ENCODE peak calls at places on chromosomes 2 and 18, in eight cellular contexts. One of them, this sample, is unnamed.

GRCh38 chr2:201344663-201345366 is 12.3 kb downstream of the FLACC1 start:
- DNase-seq in GM10248: no peak
- DNase-seq in mesenchymal stem cell: no peak
- DNase-seq in naive thymus-derived CD8-positive, alpha-beta T cell: no peak
- DNase-seq in mucosa of gallbladder: no peak
- DNase-seq in activated CD4-positive, alpha-beta T cell treated with anti-CD3 and anti-CD28 coated beads, Interleukin-2, amount 50 U/mL, for 4 hours: no peak
- DNase-seq in dermis microvascular lymphatic vessel endothelial cell: no peak
- DNase-seq in HT1080: no peak
- DNase-seq in this sample: no peak

GRCh38 chr18:50377061-50377798 is 2.4 kb downstream of the SKA1 start:
- DNase-seq in dermis microvascular lymphatic vessel endothelial cell: no peak
- DNase-seq in naive thymus-derived CD8-positive, alpha-beta T cell: no peak
- DNase-seq in mesenchymal stem cell: peak; percentile 34
- DNase-seq in HT1080: no peak
- DNase-seq in activated CD4-positive, alpha-beta T cell treated with anti-CD3 and anti-CD28 coated beads, Interleukin-2, amount 50 U/mL, for 4 hours: no peak
- DNase-seq in GM10248: no peak
- DNase-seq in mucosa of gallbladder: no peak
- DNase-seq in this sample: no peak

GRCh38 chr2:240127911-240128607 is 8.0 kb downstream of the COPS9 start:
- DNase-seq in dermis microvascular lymphatic vessel endothelial cell: no peak
- DNase-seq in mesenchymal stem cell: no peak
- DNase-seq in naive thymus-derived CD8-positive, alpha-beta T cell: no peak
- DNase-seq in GM10248: no peak
- DNase-seq in HT1080: no peak
- DNase-seq in mucosa of gallbladder: no peak
- DNase-seq in activated CD4-positive, alpha-beta T cell treated with anti-CD3 and anti-CD28 coated beads, Interleukin-2, amount 50 U/mL, for 4 hours: no peak
- DNase-seq in this sample: no peak

GRCh38 chr2:129817175-129817574 is 162.3 kb upstream of the RAB6C start:
- DNase-seq in activated CD4-positive, alpha-beta T cell treated with anti-CD3 and anti-CD28 coated beads, Interleukin-2, amount 50 U/mL, for 4 hours: no peak
- DNase-seq in mucosa of gallbladder: no peak
- DNase-seq in dermis microvascular lymphatic vessel endothelial cell: no peak
- DNase-seq in HT1080: no peak
- DNase-seq in mesenchymal stem cell: no peak
- DNase-seq in naive thymus-derived CD8-positive, alpha-beta T cell: no peak
- DNase-seq in GM10248: no peak
- DNase-seq in this sample: no peak

GRCh38 chr2:54570925-54571694 is 115.0 kb downstream of the SPTBN1 start:
- DNase-seq in naive thymus-derived CD8-positive, alpha-beta T cell: peak; percentile 62
- DNase-seq in activated CD4-positive, alpha-beta T cell treated with anti-CD3 and anti-CD28 coated beads, Interleukin-2, amount 50 U/mL, for 4 hours: peak; percentile 29
- DNase-seq in mesenchymal stem cell: peak; percentile 95
- DNase-seq in HT1080: peak; percentile 97
- DNase-seq in dermis microvascular lymphatic vessel endothelial cell: peak; percentile 36
- DNase-seq in GM10248: peak; percentile 71
- DNase-seq in mucosa of gallbladder: peak; percentile 51
- DNase-seq in this sample: peak; percentile 61

GRCh38 chr2:39875182-39875913 is 96.3 kb upstream of the THUMPD2 start:
- DNase-seq in naive thymus-derived CD8-positive, alpha-beta T cell: no peak
- DNase-seq in mesenchymal stem cell: peak; percentile 99
- DNase-seq in GM10248: no peak
- DNase-seq in dermis microvascular lymphatic vessel endothelial cell: no peak
- DNase-seq in activated CD4-positive, alpha-beta T cell treated with anti-CD3 and anti-CD28 coated beads, Interleukin-2, amount 50 U/mL, for 4 hours: no peak
- DNase-seq in mucosa of gallbladder: peak; percentile 19
- DNase-seq in HT1080: peak; percentile 56
- DNase-seq in this sample: no peak

GRCh38 chr2:218536804-218537494 is 31.2 kb downstream of the USP37 start:
- DNase-seq in dermis microvascular lymphatic vessel endothelial cell: peak; percentile 33
- DNase-seq in activated CD4-positive, alpha-beta T cell treated with anti-CD3 and anti-CD28 coated beads, Interleukin-2, amount 50 U/mL, for 4 hours: no peak
- DNase-seq in naive thymus-derived CD8-positive, alpha-beta T cell: no peak
- DNase-seq in HT1080: no peak
- DNase-seq in mucosa of gallbladder: no peak
- DNase-seq in GM10248: no peak
- DNase-seq in mesenchymal stem cell: no peak
- DNase-seq in this sample: no peak

GRCh38 chr2:42794271-42795046 is 2.1 kb upstream of the HAAO start:
- DNase-seq in naive thymus-derived CD8-positive, alpha-beta T cell: no peak
- DNase-seq in dermis microvascular lymphatic vessel endothelial cell: no peak
- DNase-seq in mucosa of gallbladder: no peak
- DNase-seq in activated CD4-positive, alpha-beta T cell treated with anti-CD3 and anti-CD28 coated beads, Interleukin-2, amount 50 U/mL, for 4 hours: no peak
- DNase-seq in mesenchymal stem cell: peak; percentile 46
- DNase-seq in HT1080: peak; percentile 25
- DNase-seq in GM10248: no peak
- DNase-seq in this sample: no peak

GRCh38 chr18:59461171-59461570 is 102.1 kb upstream of the LMAN1 start:
- DNase-seq in naive thymus-derived CD8-positive, alpha-beta T cell: no peak
- DNase-seq in mesenchymal stem cell: no peak
- DNase-seq in GM10248: no peak
- DNase-seq in dermis microvascular lymphatic vessel endothelial cell: no peak
- DNase-seq in mucosa of gallbladder: no peak
- DNase-seq in activated CD4-positive, alpha-beta T cell treated with anti-CD3 and anti-CD28 coated beads, Interleukin-2, amount 50 U/mL, for 4 hours: no peak
- DNase-seq in HT1080: no peak
- DNase-seq in this sample: no peak

GRCh38 chr2:69575926-69576325 is 67.6 kb downstream of the AAK1 start:
- DNase-seq in HT1080: no peak
- DNase-seq in mucosa of gallbladder: no peak
- DNase-seq in dermis microvascular lymphatic vessel endothelial cell: no peak
- DNase-seq in GM10248: no peak
- DNase-seq in activated CD4-positive, alpha-beta T cell treated with anti-CD3 and anti-CD28 coated beads, Interleukin-2, amount 50 U/mL, for 4 hours: no peak
- DNase-seq in mesenchymal stem cell: no peak
- DNase-seq in naive thymus-derived CD8-positive, alpha-beta T cell: no peak
- DNase-seq in this sample: no peak

GRCh38 chr2:46073540-46074018 is 223.6 kb upstream of the EPAS1 start:
- DNase-seq in HT1080: peak; percentile 98
- DNase-seq in dermis microvascular lymphatic vessel endothelial cell: peak; percentile 51
- DNase-seq in naive thymus-derived CD8-positive, alpha-beta T cell: no peak
- DNase-seq in GM10248: no peak
- DNase-seq in mesenchymal stem cell: peak; percentile 97
- DNase-seq in mucosa of gallbladder: no peak
- DNase-seq in activated CD4-positive, alpha-beta T cell treated with anti-CD3 and anti-CD28 coated beads, Interleukin-2, amount 50 U/mL, for 4 hours: no peak
- DNase-seq in this sample: no peak

GRCh38 chr18:55500316-55501086 is 87.5 kb downstream of the TCF4 start:
- DNase-seq in naive thymus-derived CD8-positive, alpha-beta T cell: no peak
- DNase-seq in mucosa of gallbladder: no peak
- DNase-seq in HT1080: peak; percentile 80
- DNase-seq in GM10248: no peak
- DNase-seq in dermis microvascular lymphatic vessel endothelial cell: peak; percentile 72
- DNase-seq in activated CD4-positive, alpha-beta T cell treated with anti-CD3 and anti-CD28 coated beads, Interleukin-2, amount 50 U/mL, for 4 hours: no peak
- DNase-seq in mesenchymal stem cell: peak; percentile 93
- DNase-seq in this sample: no peak

GRCh38 chr2:222943820-222944219 is 83.0 kb downstream of the ACSL3 start:
- DNase-seq in HT1080: no peak
- DNase-seq in mesenchymal stem cell: no peak
- DNase-seq in GM10248: no peak
- DNase-seq in activated CD4-positive, alpha-beta T cell treated with anti-CD3 and anti-CD28 coated beads, Interleukin-2, amount 50 U/mL, for 4 hours: no peak
- DNase-seq in dermis microvascular lymphatic vessel endothelial cell: no peak
- DNase-seq in mucosa of gallbladder: no peak
- DNase-seq in naive thymus-derived CD8-positive, alpha-beta T cell: no peak
- DNase-seq in this sample: no peak

GRCh38 chr18:35610089-35610488 is 28.5 kb downstream of the GALNT1 start:
- DNase-seq in dermis microvascular lymphatic vessel endothelial cell: no peak
- DNase-seq in GM10248: no peak
- DNase-seq in mesenchymal stem cell: no peak
- DNase-seq in activated CD4-positive, alpha-beta T cell treated with anti-CD3 and anti-CD28 coated beads, Interleukin-2, amount 50 U/mL, for 4 hours: no peak
- DNase-seq in naive thymus-derived CD8-positive, alpha-beta T cell: no peak
- DNase-seq in HT1080: no peak
- DNase-seq in mucosa of gallbladder: no peak
- DNase-seq in this sample: no peak

GRCh38 chr2:156908825-156909224 is 348.7 kb upstream of the GALNT5 start:
- DNase-seq in mesenchymal stem cell: peak; percentile 44
- DNase-seq in GM10248: no peak
- DNase-seq in activated CD4-positive, alpha-beta T cell treated with anti-CD3 and anti-CD28 coated beads, Interleukin-2, amount 50 U/mL, for 4 hours: no peak
- DNase-seq in dermis microvascular lymphatic vessel endothelial cell: no peak
- DNase-seq in HT1080: peak; percentile 77
- DNase-seq in mucosa of gallbladder: no peak
- DNase-seq in naive thymus-derived CD8-positive, alpha-beta T cell: no peak
- DNase-seq in this sample: no peak

GRCh38 chr2:45468279-45468678 is 142.8 kb downstream of the SRBD1 start:
- DNase-seq in activated CD4-positive, alpha-beta T cell treated with anti-CD3 and anti-CD28 coated beads, Interleukin-2, amount 50 U/mL, for 4 hours: no peak
- DNase-seq in mesenchymal stem cell: no peak
- DNase-seq in naive thymus-derived CD8-positive, alpha-beta T cell: no peak
- DNase-seq in dermis microvascular lymphatic vessel endothelial cell: no peak
- DNase-seq in GM10248: no peak
- DNase-seq in HT1080: no peak
- DNase-seq in mucosa of gallbladder: no peak
- DNase-seq in this sample: no peak

GRCh38 chr18:8699948-8700347 is 5.4 kb upstream of the MTCL1 start:
- DNase-seq in HT1080: no peak
- DNase-seq in mucosa of gallbladder: no peak
- DNase-seq in naive thymus-derived CD8-positive, alpha-beta T cell: no peak
- DNase-seq in activated CD4-positive, alpha-beta T cell treated with anti-CD3 and anti-CD28 coated beads, Interleukin-2, amount 50 U/mL, for 4 hours: no peak
- DNase-seq in mesenchymal stem cell: no peak
- DNase-seq in dermis microvascular lymphatic vessel endothelial cell: no peak
- DNase-seq in GM10248: no peak
- DNase-seq in this sample: no peak

GRCh38 chr18:44594779-44595467 is 85.8 kb upstream of the SETBP1 start:
- DNase-seq in activated CD4-positive, alpha-beta T cell treated with anti-CD3 and anti-CD28 coated beads, Interleukin-2, amount 50 U/mL, for 4 hours: no peak
- DNase-seq in HT1080: peak; percentile 63
- DNase-seq in GM10248: no peak
- DNase-seq in mesenchymal stem cell: peak; percentile 78
- DNase-seq in naive thymus-derived CD8-positive, alpha-beta T cell: no peak
- DNase-seq in dermis microvascular lymphatic vessel endothelial cell: peak; percentile 30
- DNase-seq in mucosa of gallbladder: no peak
- DNase-seq in this sample: no peak

GRCh38 chr2:36562245-36562644 is 35.7 kb downstream of the FEZ2 start:
- DNase-seq in dermis microvascular lymphatic vessel endothelial cell: no peak
- DNase-seq in mucosa of gallbladder: no peak
- DNase-seq in mesenchymal stem cell: peak; percentile 46
- DNase-seq in GM10248: no peak
- DNase-seq in HT1080: peak; percentile 65
- DNase-seq in naive thymus-derived CD8-positive, alpha-beta T cell: no peak
- DNase-seq in activated CD4-positive, alpha-beta T cell treated with anti-CD3 and anti-CD28 coated beads, Interleukin-2, amount 50 U/mL, for 4 hours: no peak
- DNase-seq in this sample: no peak

GRCh38 chr2:30394096-30394495 is 53.0 kb upstream of the LCLAT1 start:
- DNase-seq in naive thymus-derived CD8-positive, alpha-beta T cell: no peak
- DNase-seq in mesenchymal stem cell: no peak
- DNase-seq in activated CD4-positive, alpha-beta T cell treated with anti-CD3 and anti-CD28 coated beads, Interleukin-2, amount 50 U/mL, for 4 hours: no peak
- DNase-seq in GM10248: no peak
- DNase-seq in dermis microvascular lymphatic vessel endothelial cell: no peak
- DNase-seq in HT1080: no peak
- DNase-seq in mucosa of gallbladder: no peak
- DNase-seq in this sample: no peak

GRCh38 chr2:30705711-30706533 is 101.3 kb downstream of the CAPN13 start:
- DNase-seq in dermis microvascular lymphatic vessel endothelial cell: no peak
- DNase-seq in naive thymus-derived CD8-positive, alpha-beta T cell: no peak
- DNase-seq in activated CD4-positive, alpha-beta T cell treated with anti-CD3 and anti-CD28 coated beads, Interleukin-2, amount 50 U/mL, for 4 hours: no peak
- DNase-seq in HT1080: no peak
- DNase-seq in mesenchymal stem cell: no peak
- DNase-seq in mucosa of gallbladder: no peak
- DNase-seq in GM10248: no peak
- DNase-seq in this sample: no peak

GRCh38 chr2:107932483-107932882 is 53.8 kb upstream of the SLC5A7 start:
- DNase-seq in mucosa of gallbladder: no peak
- DNase-seq in dermis microvascular lymphatic vessel endothelial cell: no peak
- DNase-seq in mesenchymal stem cell: no peak
- DNase-seq in HT1080: no peak
- DNase-seq in GM10248: no peak
- DNase-seq in naive thymus-derived CD8-positive, alpha-beta T cell: no peak
- DNase-seq in activated CD4-positive, alpha-beta T cell treated with anti-CD3 and anti-CD28 coated beads, Interleukin-2, amount 50 U/mL, for 4 hours: no peak
- DNase-seq in this sample: no peak

GRCh38 chr2:235171511-235172130 is 219.8 kb downstream of the SH3BP4 start:
- DNase-seq in mesenchymal stem cell: peak; percentile 93
- DNase-seq in activated CD4-positive, alpha-beta T cell treated with anti-CD3 and anti-CD28 coated beads, Interleukin-2, amount 50 U/mL, for 4 hours: no peak
- DNase-seq in GM10248: no peak
- DNase-seq in mucosa of gallbladder: peak; percentile 14
- DNase-seq in naive thymus-derived CD8-positive, alpha-beta T cell: no peak
- DNase-seq in HT1080: peak; percentile 78
- DNase-seq in dermis microvascular lymphatic vessel endothelial cell: no peak
- DNase-seq in this sample: no peak

GRCh38 chr18:54958711-54959625 is at the start of gene CCDC68:
- DNase-seq in activated CD4-positive, alpha-beta T cell treated with anti-CD3 and anti-CD28 coated beads, Interleukin-2, amount 50 U/mL, for 4 hours: no peak
- DNase-seq in dermis microvascular lymphatic vessel endothelial cell: no peak
- DNase-seq in mucosa of gallbladder: peak; percentile 70
- DNase-seq in HT1080: no peak
- DNase-seq in GM10248: no peak
- DNase-seq in mesenchymal stem cell: peak; percentile 51
- DNase-seq in naive thymus-derived CD8-positive, alpha-beta T cell: no peak
- DNase-seq in this sample: no peak

GRCh38 chr2:37468139-37468538 is 123.7 kb downstream of the QPCT start:
- DNase-seq in GM10248: no peak
- DNase-seq in naive thymus-derived CD8-positive, alpha-beta T cell: no peak
- DNase-seq in dermis microvascular lymphatic vessel endothelial cell: no peak
- DNase-seq in activated CD4-positive, alpha-beta T cell treated with anti-CD3 and anti-CD28 coated beads, Interleukin-2, amount 50 U/mL, for 4 hours: no peak
- DNase-seq in mesenchymal stem cell: no peak
- DNase-seq in mucosa of gallbladder: no peak
- DNase-seq in HT1080: no peak
- DNase-seq in this sample: no peak

GRCh38 chr2:13034861-13035260 is 318.1 kb downstream of the TRIB2 start:
- DNase-seq in HT1080: no peak
- DNase-seq in mesenchymal stem cell: peak; percentile 34
- DNase-seq in dermis microvascular lymphatic vessel endothelial cell: no peak
- DNase-seq in GM10248: no peak
- DNase-seq in activated CD4-positive, alpha-beta T cell treated with anti-CD3 and anti-CD28 coated beads, Interleukin-2, amount 50 U/mL, for 4 hours: no peak
- DNase-seq in mucosa of gallbladder: no peak
- DNase-seq in naive thymus-derived CD8-positive, alpha-beta T cell: no peak
- DNase-seq in this sample: no peak

GRCh38 chr2:9802576-9802993 is 40.7 kb upstream of the TAF1B start:
- DNase-seq in HT1080: no peak
- DNase-seq in GM10248: no peak
- DNase-seq in activated CD4-positive, alpha-beta T cell treated with anti-CD3 and anti-CD28 coated beads, Interleukin-2, amount 50 U/mL, for 4 hours: no peak
- DNase-seq in dermis microvascular lymphatic vessel endothelial cell: no peak
- DNase-seq in mucosa of gallbladder: no peak
- DNase-seq in naive thymus-derived CD8-positive, alpha-beta T cell: no peak
- DNase-seq in mesenchymal stem cell: no peak
- DNase-seq in this sample: no peak

GRCh38 chr2:26178746-26179436 is 6.0 kb downstream of the GAREM2 start:
- DNase-seq in dermis microvascular lymphatic vessel endothelial cell: peak; percentile 26
- DNase-seq in mesenchymal stem cell: peak; percentile 23
- DNase-seq in HT1080: no peak
- DNase-seq in GM10248: peak; percentile 42
- DNase-seq in mucosa of gallbladder: peak; percentile 18
- DNase-seq in naive thymus-derived CD8-positive, alpha-beta T cell: no peak
- DNase-seq in activated CD4-positive, alpha-beta T cell treated with anti-CD3 and anti-CD28 coated beads, Interleukin-2, amount 50 U/mL, for 4 hours: no peak
- DNase-seq in this sample: no peak

GRCh38 chr2:32905270-32905669 is 41.5 kb upstream of the LTBP1 start:
- DNase-seq in mucosa of gallbladder: no peak
- DNase-seq in activated CD4-positive, alpha-beta T cell treated with anti-CD3 and anti-CD28 coated beads, Interleukin-2, amount 50 U/mL, for 4 hours: no peak
- DNase-seq in dermis microvascular lymphatic vessel endothelial cell: no peak
- DNase-seq in HT1080: no peak
- DNase-seq in naive thymus-derived CD8-positive, alpha-beta T cell: no peak
- DNase-seq in mesenchymal stem cell: no peak
- DNase-seq in GM10248: no peak
- DNase-seq in this sample: no peak

GRCh38 chr18:53796042-53796729 is 428.3 kb downstream of the MBD2 start:
- DNase-seq in naive thymus-derived CD8-positive, alpha-beta T cell: no peak
- DNase-seq in mucosa of gallbladder: no peak
- DNase-seq in mesenchymal stem cell: peak; percentile 61
- DNase-seq in HT1080: peak; percentile 90
- DNase-seq in activated CD4-positive, alpha-beta T cell treated with anti-CD3 and anti-CD28 coated beads, Interleukin-2, amount 50 U/mL, for 4 hours: no peak
- DNase-seq in GM10248: no peak
- DNase-seq in dermis microvascular lymphatic vessel endothelial cell: no peak
- DNase-seq in this sample: no peak

GRCh38 chr2:225124311-225124832 is 82.1 kb upstream of the DOCK10 start:
- DNase-seq in mesenchymal stem cell: no peak
- DNase-seq in naive thymus-derived CD8-positive, alpha-beta T cell: no peak
- DNase-seq in dermis microvascular lymphatic vessel endothelial cell: no peak
- DNase-seq in activated CD4-positive, alpha-beta T cell treated with anti-CD3 and anti-CD28 coated beads, Interleukin-2, amount 50 U/mL, for 4 hours: no peak
- DNase-seq in GM10248: no peak
- DNase-seq in HT1080: no peak
- DNase-seq in mucosa of gallbladder: no peak
- DNase-seq in this sample: no peak

GRCh38 chr18:45505497-45506206 is 109.6 kb upstream of the SLC14A2 start:
- DNase-seq in activated CD4-positive, alpha-beta T cell treated with anti-CD3 and anti-CD28 coated beads, Interleukin-2, amount 50 U/mL, for 4 hours: no peak
- DNase-seq in naive thymus-derived CD8-positive, alpha-beta T cell: no peak
- DNase-seq in dermis microvascular lymphatic vessel endothelial cell: no peak
- DNase-seq in mucosa of gallbladder: no peak
- DNase-seq in HT1080: no peak
- DNase-seq in mesenchymal stem cell: peak; percentile 32
- DNase-seq in GM10248: no peak
- DNase-seq in this sample: no peak

GRCh38 chr2:179917272-179917671 is 55.9 kb upstream of the ZNF385B start:
- DNase-seq in activated CD4-positive, alpha-beta T cell treated with anti-CD3 and anti-CD28 coated beads, Interleukin-2, amount 50 U/mL, for 4 hours: no peak
- DNase-seq in dermis microvascular lymphatic vessel endothelial cell: no peak
- DNase-seq in naive thymus-derived CD8-positive, alpha-beta T cell: no peak
- DNase-seq in mesenchymal stem cell: peak; percentile 57
- DNase-seq in mucosa of gallbladder: no peak
- DNase-seq in GM10248: no peak
- DNase-seq in HT1080: peak; percentile 34
- DNase-seq in this sample: no peak

GRCh38 chr2:226514895-226515294 is 284.7 kb downstream of the IRS1 start:
- DNase-seq in dermis microvascular lymphatic vessel endothelial cell: no peak
- DNase-seq in naive thymus-derived CD8-positive, alpha-beta T cell: no peak
- DNase-seq in GM10248: no peak
- DNase-seq in activated CD4-positive, alpha-beta T cell treated with anti-CD3 and anti-CD28 coated beads, Interleukin-2, amount 50 U/mL, for 4 hours: no peak
- DNase-seq in mesenchymal stem cell: no peak
- DNase-seq in mucosa of gallbladder: no peak
- DNase-seq in HT1080: peak; percentile 64
- DNase-seq in this sample: no peak